ENCODE peak calls at places on chromosome 15, in four cellular contexts. One of them, this sample, is unnamed.

GRCh38 chr15:56524915-56525314 is 60.0 kb upstream of the MNS1 start:
- DNase-seq in HTR-8/SVneo: no peak
- DNase-seq in NCI-H1436: no peak
- DNase-seq in H9: no peak
- DNase-seq in this sample: no peak

GRCh38 chr15:90706394-90707327 is 10.5 kb upstream of the BLM start:
- DNase-seq in HTR-8/SVneo: no peak
- DNase-seq in NCI-H1436: no peak
- DNase-seq in H9: no peak
- DNase-seq in this sample: no peak

GRCh38 chr15:28123408-28124023 is 24.4 kb upstream of the OCA2 start:
- DNase-seq in HTR-8/SVneo: peak
- DNase-seq in NCI-H1436: peak
- DNase-seq in H9: peak
- DNase-seq in this sample: peak

GRCh38 chr15:55186331-55186730 is 10.4 kb downstream of the RSL24D1 start:
- DNase-seq in HTR-8/SVneo: no peak
- DNase-seq in NCI-H1436: no peak
- DNase-seq in H9: no peak
- DNase-seq in this sample: no peak

GRCh38 chr15:64251121-64251520 is 88.3 kb upstream of the PPIB start:
- DNase-seq in HTR-8/SVneo: no peak
- DNase-seq in NCI-H1436: no peak
- DNase-seq in H9: no peak
- DNase-seq in this sample: no peak

GRCh38 chr15:66789029-66790025 is 87.3 kb downstream of the SMAD6 start:
- DNase-seq in HTR-8/SVneo: peak
- DNase-seq in NCI-H1436: no peak
- DNase-seq in H9: peak
- DNase-seq in this sample: peak

GRCh38 chr15:44662478-44663409 is 718 bp downstream of the SPG11 start:
- DNase-seq in HTR-8/SVneo: peak
- DNase-seq in NCI-H1436: peak
- DNase-seq in H9: peak
- DNase-seq in this sample: peak

GRCh38 chr15:77034620-77035467 is 36.1 kb downstream of the TSPAN3 start:
- DNase-seq in HTR-8/SVneo: no peak
- DNase-seq in NCI-H1436: no peak
- DNase-seq in H9: peak
- DNase-seq in this sample: peak

GRCh38 chr15:68491415-68492106 is 59.6 kb upstream of the ITGA11 start:
- DNase-seq in HTR-8/SVneo: no peak
- DNase-seq in NCI-H1436: no peak
- DNase-seq in H9: no peak
- DNase-seq in this sample: no peak

GRCh38 chr15:58522865-58523264 is 91.1 kb downstream of the LIPC start:
- DNase-seq in HTR-8/SVneo: no peak
- DNase-seq in NCI-H1436: no peak
- DNase-seq in H9: no peak
- DNase-seq in this sample: peak

GRCh38 chr15:99578809-99579208 is 13.0 kb downstream of the MEF2A start:
- DNase-seq in HTR-8/SVneo: peak
- DNase-seq in NCI-H1436: no peak
- DNase-seq in H9: no peak
- DNase-seq in this sample: no peak

GRCh38 chr15:78035861-78036476 is 41.5 kb downstream of the TBC1D2B start:
- DNase-seq in HTR-8/SVneo: no peak
- DNase-seq in NCI-H1436: no peak
- DNase-seq in H9: no peak
- DNase-seq in this sample: no peak

GRCh38 chr15:100858294-100858693 is 21.3 kb upstream of the ALDH1A3 start:
- DNase-seq in HTR-8/SVneo: no peak
- DNase-seq in NCI-H1436: no peak
- DNase-seq in H9: no peak
- DNase-seq in this sample: no peak

GRCh38 chr15:40930430-40931299 is 1.5 kb downstream of the DLL4 start:
- DNase-seq in HTR-8/SVneo: no peak
- DNase-seq in NCI-H1436: peak
- DNase-seq in H9: peak
- DNase-seq in this sample: peak

GRCh38 chr15:96311639-96312038 is 18.9 kb upstream of the NR2F2 start:
- DNase-seq in HTR-8/SVneo: no peak
- DNase-seq in NCI-H1436: no peak
- DNase-seq in H9: no peak
- DNase-seq in this sample: no peak

GRCh38 chr15:42581272-42581730 is 5.9 kb downstream of the STARD9 start:
- DNase-seq in HTR-8/SVneo: peak
- DNase-seq in NCI-H1436: peak
- DNase-seq in H9: peak
- DNase-seq in this sample: peak

GRCh38 chr15:68627476-68627875 is 48.7 kb downstream of the CORO2B start:
- DNase-seq in HTR-8/SVneo: no peak
- DNase-seq in NCI-H1436: no peak
- DNase-seq in H9: no peak
- DNase-seq in this sample: no peak

This sample was measured in islet precursor cell.